ENCODE peak calls at places on chromosomes 16 and 17, in seven cellular contexts. P is SK-N-SH, Z is HCT116, L is GM23248, K is hepatocyte, O is PC-3, T is OCI-LY7. S is an unnamed sample.

GRCh38 chr16:74792225-74792624 is 17.6 kb upstream of the FA2H start:
- DNase-seq in P (no peak), Z (no peak), L (no peak), K (no peak), O (no peak), T (no peak), S (no peak)

GRCh38 chr17:8964801-8965393 is 610 bp downstream of the PIK3R5 start:
- DNase-seq in P (no peak), Z (no peak), L (no peak), K (no peak), O (no peak), T (no peak), S (peak)

GRCh38 chr17:13134106-13134505 is 116.3 kb upstream of the ELAC2 start:
- DNase-seq in P (no peak), Z (no peak), L (peak), K (no peak), O (peak), T (no peak), S (no peak)

GRCh38 chr16:89906141-89907025 is 12.3 kb upstream of the MC1R start:
- DNase-seq in P (no peak), Z (no peak), L (no peak), K (no peak), O (no peak), T (no peak), S (no peak)

GRCh38 chr17:73342549-73343167 is 30.9 kb upstream of the CDC42EP4 start:
- DNase-seq in P (no peak), Z (no peak), L (peak), K (no peak), O (peak), T (no peak), S (peak)

GRCh38 chr16:22672830-22673210 is 141.1 kb upstream of the HS3ST2 start:
- DNase-seq in P (no peak), Z (no peak), L (no peak), K (no peak), O (no peak), T (no peak), S (no peak)

GRCh38 chr16:21980032-21980431 is 20.9 kb downstream of the PDZD9 start:
- DNase-seq in P (no peak), Z (no peak), L (no peak), K (no peak), O (no peak), T (no peak), S (no peak)

GRCh38 chr17:27896656-27897055 is 3.5 kb upstream of the LYRM9 start:
- DNase-seq in P (no peak), Z (no peak), L (no peak), K (no peak), O (no peak), T (no peak), S (no peak)

GRCh38 chr17:28086519-28086918 is 44.0 kb downstream of the NLK start:
- DNase-seq in P (no peak), Z (no peak), L (peak), K (no peak), O (peak), T (no peak), S (no peak)

GRCh38 chr16:88442811-88443576 is 10.1 kb upstream of the ZFPM1 start:
- DNase-seq in P (peak), Z (peak), L (peak), K (peak), O (peak), T (peak), S (peak)

GRCh38 chr17:81685108-81685507 is 1.3 kb downstream of the HGS start:
- DNase-seq in P (peak), Z (no peak), L (peak), K (peak), O (peak), T (peak), S (no peak)

GRCh38 chr17:35729405-35729833 is 2.0 kb upstream of the RASL10B start:
- DNase-seq in P (no peak), Z (no peak), L (no peak), K (no peak), O (no peak), T (no peak), S (peak)

GRCh38 chr16:17470871-17471744 is at the start of gene XYLT1:
- DNase-seq in P (peak), Z (no peak), L (peak), K (peak), O (peak), T (peak), S (peak)

GRCh38 chr16:8855972-8856371 is 12.8 kb downstream of the CARHSP1 start:
- DNase-seq in P (no peak), Z (no peak), L (no peak), K (no peak), O (no peak), T (no peak), S (no peak)

GRCh38 chr17:70344356-70345060 is 175.2 kb downstream of the KCNJ2 start:
- DNase-seq in P (no peak), Z (no peak), L (peak), K (no peak), O (peak), T (no peak), S (no peak)
- H3K4me3 ChIP-seq in P (peak), Z (no peak), L (peak), K (no peak), O (peak), T (no peak), S (no peak)

DNA sequence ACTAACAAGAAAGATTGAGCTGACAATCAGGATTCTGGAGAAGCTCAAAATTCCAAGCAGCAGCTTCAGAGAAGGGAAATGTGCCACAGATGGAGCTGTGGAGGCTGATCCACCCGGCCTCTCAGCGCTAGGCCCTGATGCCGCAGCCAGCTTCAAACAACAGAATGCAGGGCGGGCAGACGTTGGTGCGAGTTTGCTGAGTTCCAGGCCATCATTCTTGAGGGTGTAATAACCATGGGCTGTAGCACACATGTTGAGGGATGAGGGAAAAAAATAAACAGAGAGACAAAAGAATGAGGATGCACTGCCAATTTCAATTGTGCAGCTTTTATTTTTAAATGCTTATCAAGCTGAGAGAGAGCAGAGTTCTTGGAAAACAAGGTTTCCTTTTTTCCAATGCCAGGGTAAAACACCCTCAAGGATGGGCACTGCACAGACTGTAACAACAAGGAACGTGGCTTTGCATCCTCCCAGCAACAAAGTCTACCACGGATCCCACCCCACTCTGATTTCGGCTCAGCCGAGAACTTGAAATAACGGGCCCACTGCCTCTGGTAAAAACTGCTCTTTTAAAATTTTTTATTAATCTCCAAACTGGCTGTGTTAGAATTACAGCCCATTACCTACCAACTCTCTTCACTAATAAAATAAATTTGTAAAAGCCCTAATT is 90.2 kb downstream of the SMG6 start:
- DNase-seq in P (no peak), Z (no peak), L (peak), K (no peak), O (no peak), T (no peak), S (no peak)
- H3K27ac ChIP-seq in P (peak), Z (no peak), L (peak), K (peak), O (peak), T (no peak), S (no peak)

GRCh38 chr16:86739178-86739577 is 160.8 kb downstream of the FOXL1 start:
- DNase-seq in P (no peak), Z (no peak), L (no peak), K (no peak), O (no peak), T (no peak), S (no peak)

GRCh38 chr16:86740298-86740697 is 161.9 kb downstream of the FOXL1 start:
- DNase-seq in P (no peak), Z (no peak), L (no peak), K (no peak), O (no peak), T (no peak), S (no peak)

GRCh38 chr16:86739808-86740207 is 161.5 kb downstream of the FOXL1 start:
- DNase-seq in P (no peak), Z (no peak), L (no peak), K (peak), O (no peak), T (no peak), S (no peak)

GRCh38 chr16:86737083-86737482 is 158.7 kb downstream of the FOXL1 start:
- DNase-seq in P (no peak), Z (no peak), L (no peak), K (no peak), O (no peak), T (no peak), S (no peak)

DNA sequence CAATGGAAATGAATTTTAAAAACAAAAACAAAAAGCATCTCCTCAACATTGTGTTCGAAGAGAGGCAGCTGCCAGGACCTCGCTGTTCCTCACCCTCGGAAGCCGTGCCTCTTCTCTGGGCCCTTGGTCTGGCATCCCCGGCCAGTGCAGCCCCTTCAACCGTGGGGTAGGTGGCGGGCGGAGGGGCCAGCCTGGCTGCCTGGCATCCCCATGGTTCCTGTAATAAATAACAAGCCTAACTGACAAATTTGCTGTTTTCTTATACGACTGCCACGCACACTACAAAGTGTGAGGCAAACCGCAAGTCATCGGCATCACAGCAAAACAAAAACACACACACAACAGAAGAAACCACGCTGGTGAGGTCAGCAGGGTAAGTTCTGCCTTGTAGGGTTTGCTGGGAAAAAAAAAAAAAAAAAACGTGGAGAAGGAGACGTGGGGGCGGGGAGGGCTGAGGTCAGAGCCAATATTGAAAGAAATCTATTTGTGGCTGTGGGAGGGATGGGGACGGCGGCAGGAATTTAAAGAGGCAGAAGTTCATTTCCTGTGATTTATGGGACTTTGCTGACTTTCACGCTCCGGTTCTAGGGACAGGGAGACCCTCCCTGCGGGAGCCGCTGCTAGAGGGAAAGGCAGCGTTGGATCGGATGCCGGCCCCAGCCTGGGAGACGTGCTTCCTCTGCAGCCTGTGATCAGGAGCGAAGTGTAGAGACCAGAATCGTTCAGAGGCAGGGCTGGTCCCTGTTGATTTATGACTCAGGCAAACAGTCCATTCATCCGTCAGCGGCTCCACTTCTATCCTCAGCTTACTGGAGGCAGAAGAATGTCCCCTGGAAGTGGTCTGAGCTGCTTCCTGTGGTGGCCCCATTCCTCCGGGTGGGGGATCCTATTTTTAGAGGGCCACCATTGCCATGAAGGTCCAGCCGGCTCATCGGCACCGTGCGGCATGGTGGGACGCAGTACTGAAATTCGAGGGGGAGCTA is 162.8 kb downstream of the FOXL1 start:
- DNase-seq in P (no peak), Z (no peak), L (peak), K (peak), O (peak), T (no peak), S (peak)
- TF ChIP-seq EZH2phosphoT487 in P (no peak), Z (no peak), L (no peak), K (no peak), O (no peak), T (no peak), S (no peak)

GRCh38 chr17:49967205-49967604 is 1.8 kb upstream of the DLX4 start:
- DNase-seq in P (no peak), Z (no peak), L (no peak), K (no peak), O (no peak), T (no peak), S (no peak)

GRCh38 chr17:49969134-49969759 is at the start of gene DLX4:
- DNase-seq in P (peak), Z (no peak), L (peak), K (no peak), O (no peak), T (no peak), S (peak)

GRCh38 chr17:49969794-49970389 is 902 bp downstream of the DLX4 start:
- DNase-seq in P (no peak), Z (no peak), L (no peak), K (no peak), O (no peak), T (no peak), S (no peak)

GRCh38 chr17:49967621-49968379 is 1.2 kb upstream of the DLX4 start:
- DNase-seq in P (no peak), Z (peak), L (no peak), K (no peak), O (no peak), T (no peak), S (no peak)

GRCh38 chr17:49968380-49969133 is 433 bp upstream of the DLX4 start:
- DNase-seq in P (peak), Z (peak), L (peak), K (peak), O (peak), T (peak), S (peak)
- H3K4me3 ChIP-seq in P (peak), Z (peak), L (peak), K (peak), O (peak), T (peak), S (peak)

GRCh38 chr16:68733570-68733969 is 3.5 kb upstream of the CDH1 start:
- DNase-seq in P (no peak), Z (no peak), L (no peak), K (no peak), O (no peak), T (no peak), S (no peak)

GRCh38 chr16:68732741-68733399 is 4.2 kb upstream of the CDH1 start:
- DNase-seq in P (no peak), Z (no peak), L (no peak), K (no peak), O (no peak), T (no peak), S (no peak)

GRCh38 chr16:68732068-68732680 is 4.9 kb upstream of the CDH1 start:
- DNase-seq in P (peak), Z (peak), L (no peak), K (peak), O (peak), T (no peak), S (peak)

GRCh38 chr16:68728558-68728957 is 8.5 kb upstream of the CDH1 start:
- DNase-seq in P (no peak), Z (no peak), L (no peak), K (no peak), O (no peak), T (no peak), S (no peak)

DNA sequence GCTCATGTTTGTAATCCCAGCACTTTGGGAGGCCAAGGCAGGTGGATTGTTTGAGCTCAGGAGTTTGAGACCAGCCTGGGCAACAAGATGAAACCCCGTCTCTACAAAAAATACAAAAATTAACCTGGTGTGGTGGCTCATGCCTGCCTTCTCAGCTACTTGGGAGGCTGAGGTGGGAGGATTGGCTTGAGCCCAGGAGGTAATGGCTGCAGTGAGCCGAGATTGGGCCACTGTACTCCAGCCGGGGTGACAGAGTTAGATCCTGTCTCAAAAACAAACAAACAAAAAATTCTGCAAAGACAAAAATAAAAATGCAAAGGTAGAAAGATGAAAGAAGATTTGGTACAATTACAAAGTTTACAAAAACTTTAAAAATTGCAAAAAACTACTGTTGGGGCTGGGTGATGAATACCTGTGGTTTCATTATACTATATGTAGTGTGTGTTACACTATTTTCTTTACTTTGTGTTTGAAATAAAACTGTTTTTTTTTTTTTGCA is 5.5 kb upstream of the CDH1 start:
- DNase-seq in P (no peak), Z (no peak), L (no peak), K (no peak), O (no peak), T (no peak), S (no peak)
- H3K27ac ChIP-seq in P (no peak), Z (peak), L (no peak), K (peak), O (no peak), T (no peak), S (no peak)

GRCh38 chr16:84765606-84766580 is 53.9 kb upstream of the CRISPLD2 start:
- DNase-seq in P (no peak), Z (no peak), L (no peak), K (no peak), O (no peak), T (no peak), S (no peak)
- TF ChIP-seq EZH2phosphoT487 in P (no peak), Z (no peak), L (no peak), K (no peak), O (no peak), T (no peak), S (no peak)